ENCODE peak calls at places on chromosomes 2 and 18, in eight cellular contexts. One of them, this sample, is unnamed.

GRCh38 chr2:127661072-127661618 is 14.2 kb downstream of the LIMS2 start:
- DNase-seq in AG10803: no peak
- DNase-seq in cardiac muscle cell: peak; percentile 84
- DNase-seq in GM12865: no peak
- DNase-seq in Peyer's patch: no peak
- DNase-seq in neural progenitor cell: no peak
- DNase-seq in HCT116: no peak
- DNase-seq in CD8-positive, alpha-beta T cell: no peak
- DNase-seq in this sample: no peak

GRCh38 chr2:29060491-29060890 is 13.8 kb downstream of the PCARE start:
- DNase-seq in AG10803: no peak
- DNase-seq in cardiac muscle cell: no peak
- DNase-seq in GM12865: no peak
- DNase-seq in Peyer's patch: no peak
- DNase-seq in neural progenitor cell: no peak
- DNase-seq in HCT116: no peak
- DNase-seq in CD8-positive, alpha-beta T cell: no peak
- DNase-seq in this sample: no peak

GRCh38 chr2:154368148-154368547 is 330.3 kb upstream of the KCNJ3 start:
- DNase-seq in AG10803: no peak
- DNase-seq in cardiac muscle cell: no peak
- DNase-seq in GM12865: no peak
- DNase-seq in Peyer's patch: no peak
- DNase-seq in neural progenitor cell: no peak
- DNase-seq in HCT116: no peak
- DNase-seq in CD8-positive, alpha-beta T cell: no peak
- DNase-seq in this sample: no peak

GRCh38 chr2:226334981-226335720 is 464.5 kb downstream of the IRS1 start:
- DNase-seq in AG10803: peak; percentile 42
- DNase-seq in cardiac muscle cell: no peak
- DNase-seq in GM12865: no peak
- DNase-seq in Peyer's patch: no peak
- DNase-seq in neural progenitor cell: no peak
- DNase-seq in HCT116: peak; percentile 24
- DNase-seq in CD8-positive, alpha-beta T cell: no peak
- DNase-seq in this sample: peak; percentile 35

GRCh38 chr2:168075446-168075845 is 171.9 kb downstream of the STK39 start:
- DNase-seq in AG10803: no peak
- DNase-seq in cardiac muscle cell: no peak
- DNase-seq in GM12865: no peak
- DNase-seq in Peyer's patch: no peak
- DNase-seq in neural progenitor cell: no peak
- DNase-seq in HCT116: no peak
- DNase-seq in CD8-positive, alpha-beta T cell: no peak
- DNase-seq in this sample: no peak

GRCh38 chr2:120526997-120527945 is 181.3 kb downstream of the INHBB start:
- DNase-seq in AG10803: no peak
- DNase-seq in cardiac muscle cell: no peak
- DNase-seq in GM12865: no peak
- DNase-seq in Peyer's patch: no peak
- DNase-seq in neural progenitor cell: no peak
- DNase-seq in HCT116: no peak
- DNase-seq in CD8-positive, alpha-beta T cell: no peak
- DNase-seq in this sample: no peak

GRCh38 chr18:3655637-3656050 is 205.7 kb downstream of the TGIF1 start:
- DNase-seq in AG10803: no peak
- DNase-seq in cardiac muscle cell: no peak
- DNase-seq in GM12865: no peak
- DNase-seq in Peyer's patch: no peak
- DNase-seq in neural progenitor cell: no peak
- DNase-seq in HCT116: no peak
- DNase-seq in CD8-positive, alpha-beta T cell: no peak
- DNase-seq in this sample: no peak

GRCh38 chr2:241794250-241794823 is 14.7 kb upstream of the NEU4 start:
- DNase-seq in AG10803: no peak
- DNase-seq in cardiac muscle cell: no peak
- DNase-seq in GM12865: no peak
- DNase-seq in Peyer's patch: no peak
- DNase-seq in neural progenitor cell: no peak
- DNase-seq in HCT116: no peak
- DNase-seq in CD8-positive, alpha-beta T cell: no peak
- DNase-seq in this sample: no peak

GRCh38 chr2:172350844-172351480 is 76.4 kb upstream of the ITGA6 start:
- DNase-seq in AG10803: no peak
- DNase-seq in cardiac muscle cell: no peak
- DNase-seq in GM12865: no peak
- DNase-seq in Peyer's patch: no peak
- DNase-seq in neural progenitor cell: no peak
- DNase-seq in HCT116: no peak
- DNase-seq in CD8-positive, alpha-beta T cell: no peak
- DNase-seq in this sample: no peak

GRCh38 chr2:231037731-231038482 is 584 bp downstream of the C2orf72 start:
- DNase-seq in AG10803: no peak
- DNase-seq in cardiac muscle cell: peak; percentile 6
- DNase-seq in GM12865: peak; percentile 18
- DNase-seq in Peyer's patch: no peak
- DNase-seq in neural progenitor cell: peak; percentile 77
- DNase-seq in HCT116: no peak
- DNase-seq in CD8-positive, alpha-beta T cell: no peak
- DNase-seq in this sample: no peak

GRCh38 chr18:45686892-45687611 is 36.9 kb upstream of the SLC14A1 start:
- DNase-seq in AG10803: no peak
- DNase-seq in cardiac muscle cell: peak; percentile 18
- DNase-seq in GM12865: peak; percentile 82
- DNase-seq in Peyer's patch: peak; percentile 86
- DNase-seq in neural progenitor cell: no peak
- DNase-seq in HCT116: no peak
- DNase-seq in CD8-positive, alpha-beta T cell: peak; percentile 41
- DNase-seq in this sample: peak; percentile 28

GRCh38 chr2:172606285-172606684 is 50.4 kb downstream of the PDK1 start:
- DNase-seq in AG10803: peak; percentile 77
- DNase-seq in cardiac muscle cell: no peak
- DNase-seq in GM12865: no peak
- DNase-seq in Peyer's patch: no peak
- DNase-seq in neural progenitor cell: no peak
- DNase-seq in HCT116: no peak
- DNase-seq in CD8-positive, alpha-beta T cell: no peak
- DNase-seq in this sample: no peak

GRCh38 chr2:100875516-100876230 is 55.7 kb downstream of the NPAS2 start:
- DNase-seq in AG10803: no peak
- DNase-seq in cardiac muscle cell: no peak
- DNase-seq in GM12865: no peak
- DNase-seq in Peyer's patch: no peak
- DNase-seq in neural progenitor cell: peak; percentile 68
- DNase-seq in HCT116: no peak
- DNase-seq in CD8-positive, alpha-beta T cell: no peak
- DNase-seq in this sample: peak; percentile 64

GRCh38 chr18:59837586-59837985 is 62.2 kb upstream of the PMAIP1 start:
- DNase-seq in AG10803: peak; percentile 62
- DNase-seq in cardiac muscle cell: peak; percentile 78
- DNase-seq in GM12865: peak; percentile 92
- DNase-seq in Peyer's patch: peak; percentile 88
- DNase-seq in neural progenitor cell: peak; percentile 71
- DNase-seq in HCT116: peak; percentile 80
- DNase-seq in CD8-positive, alpha-beta T cell: peak; percentile 24
- DNase-seq in this sample: peak; percentile 66

GRCh38 chr2:127700527-127701192 is 637 bp upstream of the SFT2D3 start:
- DNase-seq in AG10803: no peak
- DNase-seq in cardiac muscle cell: no peak
- DNase-seq in GM12865: peak; percentile 98
- DNase-seq in Peyer's patch: peak; percentile 96
- DNase-seq in neural progenitor cell: peak; percentile 77
- DNase-seq in HCT116: peak; percentile 95
- DNase-seq in CD8-positive, alpha-beta T cell: no peak
- DNase-seq in this sample: no peak

DNA sequence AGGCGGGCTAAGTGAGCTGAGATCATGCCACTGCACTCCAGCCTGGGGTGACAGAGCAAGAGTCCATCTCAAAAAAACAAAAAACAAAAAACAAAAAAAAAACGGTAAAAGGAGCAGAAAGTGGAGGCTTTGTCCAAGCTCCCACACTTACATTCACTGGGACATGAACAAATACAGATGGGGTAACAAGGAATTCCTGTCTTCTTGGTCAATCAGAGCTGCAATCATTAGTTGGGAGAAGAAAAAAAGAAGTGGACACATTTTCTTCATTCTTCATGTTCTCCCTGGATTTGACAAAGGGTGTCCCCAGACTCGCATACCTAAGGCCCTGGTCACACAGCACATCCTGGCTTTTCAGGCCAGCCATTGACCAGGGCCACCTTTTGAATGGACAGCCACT is 124.6 kb downstream of the SOCS6 start:
- DNase-seq in AG10803: peak; percentile 51
- DNase-seq in cardiac muscle cell: no peak
- DNase-seq in GM12865: no peak
- DNase-seq in Peyer's patch: no peak
- DNase-seq in neural progenitor cell: no peak
- DNase-seq in HCT116: no peak
- DNase-seq in CD8-positive, alpha-beta T cell: no peak
- DNase-seq in this sample: no peak
- TF ChIP-seq CTCF in AG10803: no peak
- TF ChIP-seq CTCF in cardiac muscle cell: no peak
- TF ChIP-seq CTCF in GM12865: no peak
- TF ChIP-seq CTCF in Peyer's patch: no peak
- TF ChIP-seq CTCF in neural progenitor cell: no peak
- TF ChIP-seq CTCF in HCT116: no peak
- TF ChIP-seq CTCF in CD8-positive, alpha-beta T cell: no peak
- TF ChIP-seq CTCF in this sample: no peak

GRCh38 chr18:22934789-22935188 is 1.7 kb downstream of the RBBP8 start:
- DNase-seq in AG10803: no peak
- DNase-seq in cardiac muscle cell: no peak
- DNase-seq in GM12865: no peak
- DNase-seq in Peyer's patch: no peak
- DNase-seq in neural progenitor cell: no peak
- DNase-seq in HCT116: no peak
- DNase-seq in CD8-positive, alpha-beta T cell: no peak
- DNase-seq in this sample: no peak
- H3K4me3 ChIP-seq in AG10803: no peak overlapping the region
- H3K4me3 ChIP-seq in cardiac muscle cell: peak overlapping the region; percentile 53
- H3K4me3 ChIP-seq in GM12865: peak overlapping the region; percentile 90
- H3K4me3 ChIP-seq in Peyer's patch: no peak overlapping the region
- H3K4me3 ChIP-seq in neural progenitor cell: peak overlapping the region; percentile 68
- H3K4me3 ChIP-seq in HCT116: peak overlapping the region; percentile 60
- H3K4me3 ChIP-seq in CD8-positive, alpha-beta T cell: no peak overlapping the region
- H3K4me3 ChIP-seq in this sample: no peak overlapping the region

GRCh38 chr2:197196737-197197136 is 113.8 kb downstream of the ANKRD44 start:
- DNase-seq in AG10803: no peak
- DNase-seq in cardiac muscle cell: no peak
- DNase-seq in GM12865: no peak
- DNase-seq in Peyer's patch: no peak
- DNase-seq in neural progenitor cell: no peak
- DNase-seq in HCT116: no peak
- DNase-seq in CD8-positive, alpha-beta T cell: no peak
- DNase-seq in this sample: no peak

GRCh38 chr2:197195591-197195990 is 115.0 kb downstream of the ANKRD44 start:
- DNase-seq in AG10803: no peak
- DNase-seq in cardiac muscle cell: no peak
- DNase-seq in GM12865: no peak
- DNase-seq in Peyer's patch: no peak
- DNase-seq in neural progenitor cell: no peak
- DNase-seq in HCT116: no peak
- DNase-seq in CD8-positive, alpha-beta T cell: no peak
- DNase-seq in this sample: no peak

GRCh38 chr2:197191948-197192338 is 118.6 kb downstream of the ANKRD44 start:
- DNase-seq in AG10803: no peak
- DNase-seq in cardiac muscle cell: no peak
- DNase-seq in GM12865: peak; percentile 79
- DNase-seq in Peyer's patch: no peak
- DNase-seq in neural progenitor cell: no peak
- DNase-seq in HCT116: no peak
- DNase-seq in CD8-positive, alpha-beta T cell: no peak
- DNase-seq in this sample: no peak

GRCh38 chr2:197189770-197190434 is 120.7 kb downstream of the ANKRD44 start:
- DNase-seq in AG10803: no peak
- DNase-seq in cardiac muscle cell: no peak
- DNase-seq in GM12865: no peak
- DNase-seq in Peyer's patch: no peak
- DNase-seq in neural progenitor cell: peak; percentile 62
- DNase-seq in HCT116: no peak
- DNase-seq in CD8-positive, alpha-beta T cell: no peak
- DNase-seq in this sample: no peak

DNA sequence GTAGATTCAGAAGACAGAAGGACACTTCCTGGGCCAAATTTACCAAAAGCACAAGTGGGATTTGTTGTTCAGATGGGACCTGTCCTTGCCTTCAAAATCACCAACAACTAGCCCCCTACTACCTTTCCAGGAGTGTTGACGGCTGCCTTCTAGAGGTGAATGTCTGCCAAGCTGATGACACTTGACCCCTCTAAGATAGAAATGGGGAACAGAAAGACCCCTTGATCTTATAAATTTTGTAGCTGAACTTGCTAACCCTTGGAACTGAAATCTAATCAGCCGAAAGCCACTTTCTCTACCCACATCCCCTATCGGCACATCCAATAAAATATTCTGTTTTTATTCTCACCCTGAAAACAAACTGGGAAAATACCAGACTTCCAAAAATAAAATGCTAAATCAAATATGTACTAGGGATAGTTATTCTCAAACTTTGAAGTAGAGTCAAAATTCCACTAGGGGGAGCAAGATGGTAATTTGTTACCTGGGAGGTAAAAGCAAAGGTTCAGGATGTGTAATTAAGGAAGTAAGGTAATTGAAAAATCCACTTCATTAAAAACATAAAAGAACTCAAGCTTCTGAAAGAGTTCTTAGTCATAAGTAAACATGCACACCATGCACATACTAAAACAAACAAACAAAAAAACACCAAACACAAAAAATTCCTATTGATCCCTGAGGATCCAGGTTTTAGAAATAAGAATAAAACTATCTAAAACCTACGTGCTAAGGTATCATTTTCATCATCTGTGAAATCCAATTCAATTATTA is 119.2 kb downstream of the ANKRD44 start:
- DNase-seq in AG10803: peak; percentile 33
- DNase-seq in cardiac muscle cell: peak; percentile 58
- DNase-seq in GM12865: peak; percentile 68
- DNase-seq in Peyer's patch: no peak
- DNase-seq in neural progenitor cell: peak; percentile 60
- DNase-seq in HCT116: peak; percentile 31
- DNase-seq in CD8-positive, alpha-beta T cell: no peak
- DNase-seq in this sample: peak; percentile 50
- TF ChIP-seq CTCF in AG10803: peak; percentile 75
- TF ChIP-seq CTCF in cardiac muscle cell: peak; percentile 63
- TF ChIP-seq CTCF in GM12865: peak; percentile 44
- TF ChIP-seq CTCF in Peyer's patch: peak; percentile 85
- TF ChIP-seq CTCF in neural progenitor cell: peak; percentile 89
- TF ChIP-seq CTCF in HCT116: peak; percentile 83
- TF ChIP-seq CTCF in CD8-positive, alpha-beta T cell: peak; percentile 83
- TF ChIP-seq CTCF in this sample: peak; percentile 51

GRCh38 chr18:1777843-1778242 is 793.5 kb downstream of the METTL4 start:
- DNase-seq in AG10803: no peak
- DNase-seq in cardiac muscle cell: no peak
- DNase-seq in GM12865: no peak
- DNase-seq in Peyer's patch: no peak
- DNase-seq in neural progenitor cell: no peak
- DNase-seq in HCT116: no peak
- DNase-seq in CD8-positive, alpha-beta T cell: no peak
- DNase-seq in this sample: no peak
- H3K4me3 ChIP-seq in AG10803: no peak overlapping the region
- H3K4me3 ChIP-seq in cardiac muscle cell: no peak overlapping the region
- H3K4me3 ChIP-seq in GM12865: no peak overlapping the region
- H3K4me3 ChIP-seq in Peyer's patch: no peak overlapping the region
- H3K4me3 ChIP-seq in neural progenitor cell: no peak overlapping the region
- H3K4me3 ChIP-seq in HCT116: no peak overlapping the region
- H3K4me3 ChIP-seq in CD8-positive, alpha-beta T cell: no peak overlapping the region
- H3K4me3 ChIP-seq in this sample: no peak overlapping the region